ENCODE peak calls at places on chromosomes 4 and X, in four cellular contexts. I is lower lobe of right lung, E is left ventricle myocardium inferior, N is transverse colon. T is an unnamed sample.
A peak's percentile ranks its signal among the peaks of the same experiment; 100 is the strongest.

GRCh38 chr4:13478707-13479106 is 5.4 kb downstream of the RAB28 start:
- DNase-seq in I (no peak), E (no peak), N (no peak), T (no peak)

GRCh38 chr4:1208266-1208961 is 36.0 kb upstream of the SPON2 start:
- DNase-seq in I (peak; percentile 51), E (peak; percentile 43), N (peak; percentile 30), T (peak; percentile 69)

GRCh38 chr4:76651616-76652015 is 216.6 kb downstream of the SHROOM3 start:
- DNase-seq in I (no peak), E (no peak), N (no peak), T (no peak)

GRCh38 chr4:188262464-188262863 is 123.2 kb downstream of the TRIML1 start:
- DNase-seq in I (no peak), E (no peak), N (no peak), T (no peak)

GRCh38 chr4:18075823-18076433 is 54.4 kb upstream of the LCORL start:
- DNase-seq in I (no peak), E (peak; percentile 16), N (peak; percentile 27), T (no peak)

GRCh38 chr4:52028970-52029369 is 8.8 kb upstream of the LRRC66 start:
- DNase-seq in I (no peak), E (no peak), N (no peak), T (no peak)

GRCh38 chrX:49053223-49054072 is 5.4 kb upstream of the CCDC120 start:
- DNase-seq in I (peak; percentile 75), E (peak; percentile 50), N (peak; percentile 69), T (peak; percentile 35)

GRCh38 chr4:5960197-5960880 is 57.9 kb downstream of the C4orf50 start:
- DNase-seq in I (no peak), E (no peak), N (no peak), T (no peak)

GRCh38 chr4:113921089-113921842 is 58.2 kb downstream of the ARSJ start:
- DNase-seq in I (no peak), E (no peak), N (no peak), T (no peak)

GRCh38 chr4:8393593-8394038 is 46.9 kb downstream of the ACOX3 start:
- DNase-seq in I (no peak), E (peak; percentile 61), N (peak; percentile 53), T (peak; percentile 62)

GRCh38 chrX:51742586-51742985 is 656 bp upstream of the GSPT2 start:
- DNase-seq in I (no peak), E (no peak), N (no peak), T (no peak)

GRCh38 chr4:142331132-142331531 is 515.0 kb downstream of the INPP4B start:
- DNase-seq in I (no peak), E (peak; percentile 26), N (no peak), T (peak; percentile 63)

GRCh38 chr4:28536124-28536523 is 1675.5 kb downstream of the STIM2 start:
- DNase-seq in I (no peak), E (no peak), N (no peak), T (no peak)

GRCh38 chr4:112516401-112517066 is 554 bp upstream of the NEUROG2 start:
- DNase-seq in I (no peak), E (no peak), N (no peak), T (no peak)

GRCh38 chrX:12988797-12989196 is 13.9 kb downstream of the TMSB4X start:
- DNase-seq in I (no peak), E (no peak), N (no peak), T (no peak)

GRCh38 chrX:65035451-65035779 is 59.2 kb upstream of the ZC4H2 start:
- DNase-seq in I (no peak), E (peak; percentile 15), N (peak; percentile 28), T (no peak)

GRCh38 chr4:143095447-143095846 is 89.3 kb upstream of the USP38 start:
- DNase-seq in I (no peak), E (no peak), N (no peak), T (no peak)

GRCh38 chr4:112055100-112055499 is 90.2 kb upstream of the FAM241A start:
- DNase-seq in I (no peak), E (no peak), N (no peak), T (no peak)

GRCh38 chrX:48468247-48468671 is 1.8 kb downstream of the SLC38A5 start:
- DNase-seq in I (no peak), E (no peak), N (peak; percentile 62), T (no peak)

GRCh38 chr4:152537881-152538280 is 2.0 kb upstream of the FBXW7 start:
- DNase-seq in I (no peak), E (no peak), N (no peak), T (no peak)

GRCh38 chrX:12779534-12779933 is 11.7 kb upstream of the PRPS2 start:
- DNase-seq in I (no peak), E (no peak), N (no peak), T (no peak)

GRCh38 chr4:38804654-38805295 is at the start of gene TLR1:
- DNase-seq in I (no peak), E (no peak), N (no peak), T (no peak)

GRCh38 chr4:58286335-58286734 is 1176.2 kb upstream of the IGFBP7 start:
- DNase-seq in I (no peak), E (no peak), N (no peak), T (no peak)

GRCh38 chrX:72126539-72127140 is 5.1 kb downstream of the RTL5 start:
- DNase-seq in I (peak; percentile 79), E (peak; percentile 85), N (peak; percentile 87), T (peak; percentile 85)
- H3K4me1 ChIP-seq in I (peaks cover 55% of the 10 kb centered on the region), E (peaks cover 64% of the 10 kb centered on the region), N (peaks cover 24% of the 10 kb centered on the region), T (peaks cover 71% of the 10 kb centered on the region)

DNA sequence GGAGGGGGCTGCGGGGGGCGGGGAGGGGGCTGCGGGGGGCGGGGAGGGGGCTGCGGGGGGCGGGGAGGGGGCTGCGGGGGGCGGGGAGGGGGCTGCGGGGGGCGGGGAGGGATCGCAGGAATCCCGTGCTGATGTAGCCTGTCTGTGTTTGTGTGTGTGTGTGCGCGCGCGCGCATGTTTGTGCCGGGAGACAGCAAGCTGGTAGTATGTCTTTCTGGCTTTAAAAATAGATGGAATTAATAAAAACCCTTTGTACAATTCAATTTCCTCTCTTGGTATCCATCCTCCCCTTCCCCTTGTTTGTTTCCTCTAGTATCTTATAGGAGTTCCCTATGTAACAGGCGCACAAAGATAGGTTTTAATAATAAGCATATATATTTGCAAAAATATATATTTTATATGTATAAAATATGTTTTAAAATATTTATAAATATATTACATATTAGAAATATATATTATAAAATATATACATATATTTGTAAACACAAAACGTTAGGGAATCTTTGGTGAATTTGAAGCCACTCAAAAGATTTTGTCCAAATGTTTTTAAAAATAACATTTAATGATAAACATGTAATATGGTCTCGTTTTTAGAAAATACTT is 782 bp downstream of the ARHGAP24 start:
- DNase-seq in I (peak; percentile 60), E (peak; percentile 35), N (no peak), T (peak; percentile 54)
- H3K4me3 ChIP-seq in I (peak overlapping the region; percentile 65), E (peak overlapping the region; percentile 80), N (no peak overlapping the region), T (peak overlapping the region; percentile 72)

DNA sequence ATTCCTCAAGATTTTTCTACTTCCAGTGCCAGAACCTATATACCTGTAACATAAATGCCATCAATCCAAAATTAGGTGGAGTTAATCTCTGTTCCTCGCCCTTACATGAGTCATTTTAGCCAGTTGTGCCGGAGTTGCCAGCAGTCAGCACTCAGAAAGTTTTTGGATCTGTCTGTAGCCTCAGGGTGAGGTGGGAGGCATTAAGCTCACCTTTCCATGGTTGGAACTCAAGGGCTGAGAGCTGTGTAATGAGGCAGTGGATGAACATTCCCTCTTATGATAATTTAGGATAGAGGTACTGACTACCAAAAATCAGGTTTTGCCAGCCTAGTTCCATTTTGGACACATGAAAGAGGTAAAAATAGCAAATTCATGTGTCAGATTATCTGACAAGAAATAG is 1553.1 kb upstream of the ADGRL3 start:
- DNase-seq in I (no peak), E (no peak), N (no peak), T (no peak)
- H3K4me1 ChIP-seq in I (no peaks in the 10 kb centered on the region), E (no peaks in the 10 kb centered on the region), N (no peaks in the 10 kb centered on the region), T (no peaks in the 10 kb centered on the region)

DNA sequence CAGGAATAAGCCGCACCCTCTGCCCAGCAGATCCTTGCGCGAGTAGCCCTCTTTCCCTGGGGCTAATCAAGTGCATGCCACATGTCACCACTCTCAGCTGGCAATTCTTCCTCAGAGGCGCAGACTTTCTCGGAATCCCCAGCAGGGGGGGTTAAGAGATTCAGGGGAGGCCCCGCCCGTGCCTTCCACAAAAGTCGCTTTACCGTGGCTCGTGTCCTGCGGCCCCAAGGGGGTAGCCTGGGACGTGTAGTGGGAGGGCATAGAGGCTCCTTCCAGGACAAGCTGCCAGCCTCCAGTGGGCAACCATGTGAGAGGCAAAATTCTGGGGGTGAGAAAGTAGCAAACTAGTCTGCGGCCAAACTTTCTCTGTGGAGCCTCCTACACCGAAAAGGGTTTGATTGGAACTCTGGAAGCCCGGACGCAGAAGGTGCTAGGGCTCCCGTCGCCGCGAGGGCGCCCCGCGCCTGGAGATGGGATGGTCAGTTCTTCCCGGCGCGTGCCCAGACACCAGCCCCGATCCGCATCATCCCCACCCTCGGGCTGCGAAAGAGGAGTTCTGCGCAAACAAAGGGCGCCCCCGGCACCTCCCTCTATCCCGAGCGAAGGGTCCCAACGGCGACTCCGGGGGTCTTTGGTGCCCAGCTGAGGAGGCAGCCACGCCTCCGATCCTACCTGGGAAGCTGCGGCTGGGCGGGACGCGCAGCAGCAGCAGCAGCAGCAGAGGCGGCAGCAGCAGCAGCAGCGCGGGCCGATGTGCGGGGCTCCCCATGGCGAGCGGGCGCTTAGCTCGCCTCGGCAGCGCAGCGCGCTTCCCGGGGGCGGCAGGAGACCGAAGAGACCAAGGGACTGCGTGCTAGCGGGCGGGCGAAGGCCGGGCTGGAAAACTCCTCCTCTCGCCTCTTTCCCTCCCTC is at the start of gene SRPX:
- DNase-seq in I (peak; percentile 34), E (peak; percentile 30), N (peak; percentile 27), T (peak; percentile 37)
- H3K4me3 ChIP-seq in I (peak within 1 kb of the TSS; percentile 55), E (peak within 1 kb of the TSS; percentile 70), N (peak within 1 kb of the TSS; percentile 2), T (peak within 1 kb of the TSS; percentile 46)

GRCh38 chr4:14967982-14968381 is 34.3 kb upstream of the CPEB2 start:
- DNase-seq in I (no peak), E (no peak), N (no peak), T (no peak)
- H3K4me1 ChIP-seq in I (no peaks in the 10 kb centered on the region), E (no peaks in the 10 kb centered on the region), N (no peaks in the 10 kb centered on the region), T (no peaks in the 10 kb centered on the region)

DNA sequence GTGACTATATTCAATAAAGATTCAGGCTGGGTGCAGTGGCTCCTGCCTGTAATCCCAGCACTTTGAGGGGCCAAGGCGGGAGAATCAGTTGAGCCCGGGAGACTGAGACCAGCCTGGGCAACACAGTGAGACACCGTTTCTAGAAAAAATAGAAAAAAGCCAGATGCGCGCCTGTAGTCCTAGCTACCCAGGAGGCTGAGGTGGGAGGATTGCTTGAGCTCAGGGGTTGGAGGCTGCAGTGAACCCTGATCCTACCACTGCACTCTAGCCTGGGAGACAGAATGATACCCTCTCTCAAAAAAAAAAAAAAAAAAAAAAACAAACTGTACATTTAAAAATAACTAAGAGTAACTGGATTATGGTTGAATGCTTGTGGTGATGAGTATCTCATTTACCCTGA is 1.1 kb downstream of the NUDT6 start:
- DNase-seq in I (no peak), E (no peak), N (no peak), T (no peak)
- H3K4me3 ChIP-seq in I (peak overlapping the region; percentile 71), E (peak overlapping the region; percentile 91), N (no peak overlapping the region), T (peak overlapping the region; percentile 86)

GRCh38 chr4:2795558-2796260 is 2.8 kb downstream of the SH3BP2 start:
- DNase-seq in I (peak; percentile 51), E (no peak), N (peak; percentile 13), T (peak; percentile 21)
- H3K4me1 ChIP-seq in I (peaks cover 91% of the 10 kb centered on the region), E (peaks cover 96% of the 10 kb centered on the region), N (peaks cover 83% of the 10 kb centered on the region), T (peaks cover 57% of the 10 kb centered on the region)

GRCh38 chr4:180827193-180827592 is 1416.0 kb upstream of the TENM3 start:
- DNase-seq in I (no peak), E (no peak), N (no peak), T (no peak)
- H3K4me3 ChIP-seq in I (peak overlapping the region; percentile 40), E (peak overlapping the region; percentile 56), N (no peak overlapping the region), T (peak overlapping the region; percentile 62)

T was measured in heart left ventricle.